ENCODE peak calls at places on chromosomes 6 and 20, in four cellular contexts. C is HCT116, O is K562, L is HepG2. R is an unnamed sample.

GRCh38 chr6:12119085-12119588 is 107.0 kb downstream of the HIVEP1 start:
- DNase-seq in O (peak), C (no peak), L (no peak), R (no peak)

GRCh38 chr6:3808759-3809514 is 40.2 kb upstream of the FAM50B start:
- DNase-seq in L (peak), C (peak), O (no peak), R (no peak)

GRCh38 chr6:42921801-42922200 is 5.9 kb downstream of the PTCRA start:
- DNase-seq in C (no peak), O (no peak), L (no peak), R (no peak)

GRCh38 chr20:41138527-41139226 is 1.3 kb downstream of the PLCG1 start:
- DNase-seq in L (peak), C (no peak), O (no peak), R (peak)

GRCh38 chr6:169243661-169244060 is 10.0 kb downstream of the THBS2 start:
- DNase-seq in C (no peak), L (no peak), O (no peak), R (no peak)

GRCh38 chr6:162165479-162165878 is 562.1 kb downstream of the PRKN start:
- DNase-seq in O (no peak), C (no peak), L (no peak), R (no peak)

GRCh38 chr20:47989957-47990356 is 204.7 kb upstream of the SULF2 start:
- DNase-seq in C (no peak), L (no peak), O (no peak), R (peak)

GRCh38 chr6:119333707-119334295 is 15.8 kb downstream of the MAN1A1 start:
- DNase-seq in C (no peak), O (no peak), L (no peak), R (peak)

GRCh38 chr6:28207244-28208179 is 17.6 kb upstream of the ZSCAN9 start:
- DNase-seq in O (no peak), C (no peak), L (no peak), R (peak)

GRCh38 chr6:10177703-10178102 is 237.2 kb downstream of the TFAP2A start:
- DNase-seq in O (no peak), C (no peak), L (no peak), R (no peak)

GRCh38 chr6:154749341-154749740 is 16.1 kb downstream of the SCAF8 start:
- DNase-seq in L (no peak), O (no peak), C (no peak), R (no peak)

GRCh38 chr6:140062042-140063041 is 687.9 kb upstream of the CITED2 start:
- DNase-seq in O (no peak), C (no peak), L (no peak), R (peak)

GRCh38 chr20:38073307-38074010 is 39.9 kb downstream of the RPRD1B start:
- DNase-seq in L (peak), O (peak), C (peak), R (peak)

GRCh38 chr20:9021699-9022098 is 47.2 kb upstream of the PLCB4 start:
- DNase-seq in C (no peak), O (peak), L (no peak), R (no peak)

GRCh38 chr20:29408034-29408695 is 1849.3 kb upstream of the DEFB115 start:
- DNase-seq in L (no peak), O (no peak), C (no peak), R (peak)

GRCh38 chr20:41631826-41632225 is 13.6 kb upstream of the CHD6 start:
- DNase-seq in O (no peak), L (no peak), C (no peak), R (no peak)

GRCh38 chr6:6878921-6879585 is 228.7 kb upstream of the RREB1 start:
- DNase-seq in O (no peak), C (no peak), L (no peak), R (no peak)

GRCh38 chr6:6880745-6881437 is 226.9 kb upstream of the RREB1 start:
- DNase-seq in O (no peak), C (no peak), L (no peak), R (no peak)

GRCh38 chr6:6872924-6873344 is 234.8 kb upstream of the RREB1 start:
- DNase-seq in O (peak), L (no peak), C (no peak), R (no peak)

GRCh38 chr6:6870914-6871313 is 236.8 kb upstream of the RREB1 start:
- DNase-seq in C (no peak), O (no peak), L (no peak), R (no peak)

DNA sequence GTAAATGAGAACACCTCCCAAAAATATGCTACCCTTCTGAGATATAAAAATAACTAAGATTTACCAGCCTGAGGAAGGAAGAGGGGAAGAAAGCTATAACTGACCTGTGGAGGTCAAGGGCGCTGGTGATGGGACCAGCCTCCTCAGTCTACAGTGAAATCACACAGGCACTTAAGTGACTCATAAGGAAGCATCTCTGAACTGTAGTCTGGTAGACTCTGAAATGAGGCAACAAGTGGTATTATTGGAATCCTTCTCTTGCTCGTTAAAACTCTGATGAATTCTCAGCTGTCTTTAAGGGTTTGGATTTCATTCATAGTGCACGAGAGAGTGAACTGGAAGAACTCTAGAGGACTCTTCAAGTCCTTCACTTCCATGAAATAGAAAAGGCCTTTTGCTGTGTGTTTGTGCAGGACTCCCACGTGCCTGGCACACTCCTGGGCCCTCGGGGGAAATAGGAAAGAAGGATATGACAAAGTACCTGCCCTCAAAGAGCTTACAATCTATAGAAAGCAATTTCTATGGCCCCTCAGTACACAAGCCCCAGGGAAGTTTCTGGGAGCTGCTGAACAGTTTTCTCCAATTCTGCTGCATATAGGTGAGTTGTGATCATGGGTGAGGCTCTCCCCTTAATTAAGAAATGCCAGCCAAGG is 231.8 kb upstream of the RREB1 start:
- DNase-seq in L (no peak), C (peak), O (no peak), R (no peak)
- TF ChIP-seq YY1 in L (no peak), C (peak), O (no peak), R (no peak)

GRCh38 chr6:40148882-40149573 is 214.8 kb upstream of the MOCS1 start:
- DNase-seq in C (no peak), L (no peak), O (no peak), R (no peak)
- TF ChIP-seq YY1 in C (no peak), L (no peak), O (no peak), R (no peak)

DNA sequence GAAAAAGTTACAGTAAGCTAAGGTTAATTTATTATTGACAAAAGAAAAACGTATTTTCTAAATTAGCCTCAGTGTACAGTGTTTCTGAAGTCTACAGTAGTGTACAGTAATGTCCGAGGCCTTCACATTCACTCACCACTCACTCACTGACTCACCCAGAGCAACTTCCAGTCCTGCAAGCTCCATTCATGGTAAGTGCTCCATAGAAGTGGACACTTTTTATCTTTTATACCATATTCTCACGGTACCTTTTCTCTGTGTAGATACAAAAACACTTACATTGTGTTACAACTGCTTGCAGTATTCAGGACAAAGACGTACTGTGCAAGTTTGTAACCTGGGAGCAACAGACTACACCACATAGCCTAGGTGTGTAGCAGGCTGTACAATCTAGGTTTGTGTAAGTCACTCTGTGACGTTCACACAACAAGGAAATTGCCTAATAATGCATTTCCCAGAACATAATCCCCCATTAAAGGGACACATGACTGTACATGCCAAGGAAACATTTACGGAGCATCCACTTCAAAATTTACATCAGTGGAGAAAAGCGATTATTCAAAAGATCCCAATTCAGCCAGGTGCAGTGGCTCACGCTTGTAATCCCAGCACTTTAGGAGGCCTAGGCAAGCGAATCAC is 133.4 kb downstream of the BANF2 start:
- DNase-seq in L (no peak), C (no peak), O (no peak), R (no peak)
- TF ChIP-seq YY1 in L (no peak), C (no peak), O (no peak), R (no peak)

GRCh38 chr6:34543421-34543820 is 12.7 kb downstream of the SPDEF start:
- DNase-seq in C (no peak), L (no peak), O (no peak), R (no peak)
- TF ChIP-seq YY1 in C (no peak), L (no peak), O (no peak), R (no peak)

DNA sequence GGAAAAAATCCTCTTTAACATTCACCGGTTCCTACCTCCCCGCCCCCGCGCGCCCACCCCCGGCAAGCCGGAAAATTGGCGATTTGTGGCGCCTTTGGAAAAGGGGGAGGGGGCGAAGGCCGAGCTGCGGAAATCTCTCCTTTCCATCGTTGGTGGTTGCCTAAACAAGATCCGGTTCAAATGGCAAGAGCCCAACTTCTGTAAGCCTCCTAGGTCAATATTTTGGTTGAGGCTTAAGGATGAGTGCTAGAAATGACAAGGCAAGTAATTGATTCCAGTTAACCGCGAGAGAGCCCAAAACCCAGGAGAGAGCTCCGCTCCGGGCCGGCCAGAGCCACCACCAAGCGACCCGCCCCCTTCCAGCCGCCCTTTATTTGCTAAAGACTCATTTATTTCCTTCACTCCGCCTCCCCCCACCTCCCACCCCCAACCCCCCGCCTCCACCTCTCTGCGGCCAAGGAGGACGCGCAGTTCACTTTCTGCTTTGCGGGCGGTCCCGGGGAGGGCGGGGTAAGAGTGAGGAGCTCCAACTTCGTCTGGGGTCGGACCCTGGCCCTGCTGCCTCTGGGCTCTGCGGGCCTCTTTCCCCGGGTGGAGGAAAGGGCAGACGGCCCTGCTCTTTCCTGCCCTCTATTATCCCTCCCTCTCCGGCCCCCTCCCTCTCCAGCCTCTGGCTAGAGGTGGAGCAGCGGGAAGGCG is 838 bp upstream of the NKX2-2 start:
- DNase-seq in C (no peak), O (no peak), L (no peak), R (peak)
- TF ChIP-seq YY1 in C (no peak), O (no peak), L (no peak), R (no peak)

DNA sequence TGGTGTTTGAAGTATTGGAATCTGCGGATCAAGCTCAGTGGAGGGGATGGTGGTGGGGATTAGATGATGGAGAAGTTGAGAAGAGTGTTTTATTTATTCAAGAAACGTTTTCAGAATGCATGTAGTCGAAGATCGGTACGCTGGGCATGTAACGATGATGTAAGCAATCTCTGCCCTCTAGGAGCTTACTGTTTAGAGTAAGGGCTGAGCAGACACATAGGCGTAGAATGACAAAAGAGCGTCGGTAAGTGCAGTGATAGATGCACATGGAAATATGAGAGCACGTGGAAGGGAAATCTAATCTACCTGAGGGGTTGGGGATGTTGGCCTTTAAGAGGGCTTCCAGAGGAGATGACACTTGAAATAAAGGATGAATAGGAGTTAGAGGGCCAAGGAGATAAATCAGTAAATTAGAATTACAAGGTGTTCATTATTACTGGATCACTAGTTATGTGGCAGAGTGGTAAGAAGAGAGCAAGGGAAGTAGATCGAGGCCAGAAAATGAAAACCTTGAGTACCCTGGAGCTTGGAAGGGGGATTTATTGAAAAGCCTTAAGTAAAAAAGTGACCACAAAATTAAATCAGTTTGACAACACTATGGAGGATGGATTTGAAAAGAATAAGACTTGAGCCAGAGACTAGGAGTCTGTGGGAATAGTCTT is 747 bp downstream of the TRMT11 start:
- DNase-seq in O (peak), L (peak), C (peak), R (peak)
- TF ChIP-seq YY1 in O (no peak), L (no peak), C (no peak), R (no peak)

DNA sequence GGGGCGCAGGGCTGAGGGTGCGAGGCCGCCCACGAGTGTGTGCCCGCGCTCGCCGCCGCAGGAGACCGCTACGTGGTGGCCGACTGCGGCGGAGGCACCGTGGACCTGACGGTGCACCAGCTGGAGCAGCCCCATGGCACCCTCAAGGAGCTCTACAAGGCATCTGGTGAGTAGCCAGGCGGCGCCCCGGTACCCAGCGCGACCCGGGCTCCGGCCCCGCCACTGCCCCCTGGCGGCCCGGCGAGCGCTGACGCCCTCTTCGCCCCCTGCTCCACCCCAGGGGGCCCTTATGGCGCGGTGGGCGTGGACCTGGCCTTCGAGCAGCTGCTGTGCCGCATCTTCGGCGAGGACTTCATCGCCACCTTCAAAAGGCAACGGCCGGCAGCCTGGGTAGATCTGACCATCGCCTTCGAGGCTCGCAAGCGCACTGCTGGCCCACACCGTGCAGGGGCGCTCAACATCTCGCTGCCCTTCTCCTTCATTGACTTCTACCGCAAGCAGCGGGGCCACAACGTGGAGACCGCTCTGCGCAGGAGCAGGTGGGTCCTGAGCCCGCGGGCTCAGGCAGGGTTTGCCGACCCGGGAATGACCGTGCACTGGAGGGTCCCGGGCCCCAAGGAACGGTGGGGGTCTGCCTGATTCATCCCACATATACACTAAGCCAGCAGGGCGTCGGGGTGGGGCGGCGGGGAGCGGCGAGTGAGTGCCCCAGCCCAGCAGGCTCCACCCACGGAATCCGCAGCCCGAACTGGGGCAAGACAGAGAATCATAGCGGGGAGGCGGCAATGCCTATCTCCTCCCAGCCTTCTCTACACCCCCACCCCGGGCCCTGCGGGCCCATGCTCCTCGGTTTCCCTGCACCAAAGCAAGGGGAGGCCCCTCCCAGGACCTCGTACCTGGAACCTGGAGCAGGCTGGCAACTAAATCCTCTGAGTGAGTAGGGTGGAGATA is 17.5 kb downstream of the HSPA12B start:
- DNase-seq in O (peak), L (peak), C (no peak), R (peak)
- TF ChIP-seq YY1 in O (no peak), L (peak), C (no peak), R (no peak)